ENCODE peak calls at places on chromosomes 13 and 19, in eight cellular contexts. J is GM23338, H is suprapubic skin, F is stomach, C is H1, T is transverse colon, U is K562, E is prostate gland. R is an unnamed sample.

GRCh38 chr19:19034204-19034624 is 811 bp downstream of the ARMC6 start:
- DNase-seq in E (peak; percentile 20), U (peak; percentile 82), C (peak; percentile 36), H (no peak), T (peak; percentile 78), F (peak; percentile 49), J (peak; percentile 87), R (no peak)

GRCh38 chr13:77907653-77908341 is 10.8 kb downstream of the EDNRB start:
- DNase-seq in J (no peak), T (no peak), E (no peak), C (no peak), H (no peak), U (no peak), F (no peak), R (no peak)

GRCh38 chr13:48194392-48194754 is 38.6 kb upstream of the ITM2B start:
- DNase-seq in U (no peak), H (no peak), E (no peak), F (no peak), J (no peak), C (no peak), T (no peak), R (no peak)

GRCh38 chr13:98885605-98886004 is 92.3 kb downstream of the DOCK9 start:
- DNase-seq in J (no peak), T (no peak), F (no peak), U (no peak), C (no peak), E (no peak), H (no peak), R (no peak)

GRCh38 chr19:58033741-58034475 is at the start of gene ZSCAN1:
- DNase-seq in E (peak; percentile 89), T (peak; percentile 66), U (no peak), J (peak; percentile 98), C (peak; percentile 70), H (peak; percentile 73), F (peak; percentile 40), R (peak; percentile 89)

GRCh38 chr19:51691122-51692064 is 1.7 kb upstream of the SPACA6 start:
- DNase-seq in E (no peak), T (no peak), C (no peak), F (no peak), U (no peak), H (no peak), J (peak; percentile 89), R (no peak)

GRCh38 chr19:582497-583197 is 7.0 kb upstream of the HCN2 start:
- DNase-seq in T (no peak), E (no peak), C (no peak), H (peak; percentile 56), U (no peak), J (peak; percentile 39), F (no peak), R (no peak)

GRCh38 chr13:97945342-97945741 is 8.1 kb upstream of the IPO5 start:
- DNase-seq in F (no peak), J (no peak), U (no peak), C (no peak), E (no peak), H (no peak), T (no peak), R (no peak)

GRCh38 chr13:102774596-102775375 is 1.2 kb upstream of the TEX30 start:
- DNase-seq in T (no peak), U (no peak), C (no peak), H (no peak), E (no peak), F (no peak), J (peak; percentile 17), R (no peak)

GRCh38 chr13:67630640-67631039 is 400.5 kb upstream of the PCDH9 start:
- DNase-seq in T (no peak), F (no peak), E (no peak), U (no peak), J (peak; percentile 6), H (no peak), C (no peak), R (no peak)

GRCh38 chr13:26425439-26426358 is 131.8 kb upstream of the WASF3 start:
- DNase-seq in C (no peak), H (no peak), E (no peak), T (peak; percentile 32), F (peak; percentile 48), U (no peak), J (no peak), R (peak; percentile 72)

DNA sequence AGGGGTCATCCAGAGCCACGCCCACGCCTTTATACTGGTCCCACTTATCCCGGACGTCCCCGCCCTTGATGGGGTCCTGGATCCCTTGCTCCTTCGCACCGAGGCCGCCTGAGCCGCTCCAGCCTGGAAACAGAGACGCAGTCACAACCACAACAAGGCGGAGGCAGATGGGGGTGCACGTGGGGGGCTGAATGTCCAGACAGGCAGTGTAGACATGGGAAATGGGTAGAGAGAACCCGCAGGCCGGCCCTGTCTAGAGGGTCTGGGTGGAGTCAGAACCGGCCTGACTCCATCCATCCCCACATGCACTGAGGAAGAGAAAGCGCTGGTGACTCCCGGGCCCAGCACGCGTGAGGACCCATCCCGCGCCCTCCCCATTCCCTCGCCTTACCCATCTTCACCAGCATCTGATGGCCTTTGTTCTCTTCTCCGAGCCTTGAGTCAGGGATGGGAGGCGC is 23.0 kb downstream of the CHERP start:
- DNase-seq in F (no peak), E (no peak), J (no peak), T (no peak), H (peak; percentile 55), C (no peak), U (peak; percentile 31), R (no peak)
- H3K36me3 ChIP-seq in F (peaks cover 100% of the 10 kb centered on the region), E (peaks cover 16% of the 10 kb centered on the region), J (peaks cover 34% of the 10 kb centered on the region), T (peaks cover 55% of the 10 kb centered on the region), H (peaks cover 87% of the 10 kb centered on the region), C (peaks cover 65% of the 10 kb centered on the region), U (peaks cover 83% of the 10 kb centered on the region), R (peaks cover 94% of the 10 kb centered on the region)

DNA sequence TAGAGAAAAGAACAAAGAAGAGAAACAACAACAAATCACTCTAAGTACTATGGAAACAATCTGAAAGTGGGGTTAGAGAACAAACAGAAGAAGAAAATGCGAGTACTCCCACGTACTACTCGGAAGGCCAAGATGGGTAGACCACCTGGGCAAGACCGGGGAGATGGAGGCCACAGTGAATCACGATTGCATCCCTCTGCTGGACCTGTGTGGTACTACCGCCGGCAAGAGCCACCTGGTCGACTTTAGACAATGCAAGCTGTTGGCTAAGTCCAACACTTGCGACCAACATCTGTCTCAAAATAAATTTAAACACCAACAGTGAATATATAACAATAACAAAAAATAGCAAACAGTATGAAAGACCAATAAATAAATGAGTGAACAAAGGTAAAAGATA is 45.5 kb upstream of the ZNF91 start:
- DNase-seq in J (peak; percentile 76), F (no peak), E (no peak), H (no peak), C (no peak), T (no peak), U (peak; percentile 41), R (no peak)
- TF ChIP-seq CTCF in J (peak; percentile 58), F (no peak), E (no peak), H (no peak), C (peak; percentile 39), T (no peak), U (peak; percentile 19), R (no peak)

GRCh38 chr19:38684078-38684861 is 36.8 kb downstream of the ACTN4 start:
- DNase-seq in F (peak; percentile 64), J (no peak), H (peak; percentile 89), C (no peak), T (peak; percentile 87), U (peak; percentile 71), E (peak; percentile 65), R (peak; percentile 91)
- TF ChIP-seq POLR2AphosphoS5 in F (peak; percentile 46), J (no peak), H (no peak), C (no peak), T (peak; percentile 62), U (no peak), E (no peak), R (peak; percentile 46)

GRCh38 chr19:13958043-13958442 is 5.7 kb downstream of the DCAF15 start:
- DNase-seq in E (no peak), F (no peak), T (no peak), C (no peak), J (no peak), U (peak; percentile 83), H (no peak), R (no peak)

GRCh38 chr19:13957107-13957506 is 4.8 kb downstream of the DCAF15 start:
- DNase-seq in E (no peak), C (no peak), U (no peak), H (no peak), T (no peak), J (no peak), F (no peak), R (no peak)

GRCh38 chr19:13955662-13956364 is 3.5 kb downstream of the DCAF15 start:
- DNase-seq in J (no peak), T (no peak), U (no peak), C (no peak), E (no peak), H (no peak), F (no peak), R (no peak)

GRCh38 chr19:13954185-13954584 is 1.9 kb downstream of the DCAF15 start:
- DNase-seq in F (no peak), T (no peak), C (no peak), J (no peak), U (no peak), E (no peak), H (no peak), R (peak; percentile 63)

GRCh38 chr19:13956365-13956744 is 4.0 kb downstream of the DCAF15 start:
- DNase-seq in U (no peak), C (no peak), H (no peak), E (no peak), F (no peak), T (no peak), J (no peak), R (no peak)
- H3K36me3 ChIP-seq in U (peaks cover 74% of the 10 kb centered on the region), C (peaks cover 45% of the 10 kb centered on the region), H (peaks cover 67% of the 10 kb centered on the region), E (peaks cover 12% of the 10 kb centered on the region), F (peaks cover 73% of the 10 kb centered on the region), T (peaks cover 29% of the 10 kb centered on the region), J (peaks cover 13% of the 10 kb centered on the region), R (peaks cover 49% of the 10 kb centered on the region)

R was measured in sigmoid colon.